ENCODE peak calls at places on chromosomes 5 and 9, in four cellular contexts. I is K562, M is IMR-90, X is GM12878. O is an unnamed sample.
A peak's percentile ranks its signal among the peaks of the same experiment; 100 is the strongest.

GRCh38 chr5:5387789-5388188 is 34.7 kb upstream of the ICE1 start:
- DNase-seq in I (no peak), X (no peak), M (no peak), O (no peak)

GRCh38 chr5:119840175-119840574 is 210.8 kb downstream of the FAM170A start:
- DNase-seq in I (no peak), M (no peak), X (no peak), O (no peak)

GRCh38 chr5:95615164-95615467 is 4.8 kb upstream of the GPR150 start:
- DNase-seq in X (peak; percentile 49), M (no peak), I (no peak), O (no peak)

GRCh38 chr9:117783828-117784227 is 79.6 kb downstream of the TLR4 start:
- DNase-seq in I (no peak), M (no peak), X (peak; percentile 67), O (no peak)

GRCh38 chr5:137022043-137022442 is 477.1 kb downstream of the SPOCK1 start:
- DNase-seq in M (no peak), I (no peak), X (no peak), O (no peak)

GRCh38 chr5:132947661-132948060 is 15.8 kb downstream of the AFF4 start:
- DNase-seq in M (peak; percentile 67), I (no peak), X (no peak), O (peak; percentile 91)

GRCh38 chr9:28365020-28365640 is 791.8 kb upstream of the C9orf72 start:
- DNase-seq in I (no peak), M (no peak), X (no peak), O (no peak)

GRCh38 chr5:56142620-56143431 is 90.3 kb downstream of the ANKRD55 start:
- DNase-seq in M (no peak), X (peak; percentile 95), I (no peak), O (no peak)

GRCh38 chr9:135454737-135455136 is 24.8 kb upstream of the PPP1R26 start:
- DNase-seq in X (no peak), I (no peak), M (no peak), O (no peak)

GRCh38 chr9:38160613-38161215 is 91.7 kb upstream of the SHB start:
- DNase-seq in X (no peak), M (peak; percentile 51), I (peak; percentile 79), O (peak; percentile 49)

DNA sequence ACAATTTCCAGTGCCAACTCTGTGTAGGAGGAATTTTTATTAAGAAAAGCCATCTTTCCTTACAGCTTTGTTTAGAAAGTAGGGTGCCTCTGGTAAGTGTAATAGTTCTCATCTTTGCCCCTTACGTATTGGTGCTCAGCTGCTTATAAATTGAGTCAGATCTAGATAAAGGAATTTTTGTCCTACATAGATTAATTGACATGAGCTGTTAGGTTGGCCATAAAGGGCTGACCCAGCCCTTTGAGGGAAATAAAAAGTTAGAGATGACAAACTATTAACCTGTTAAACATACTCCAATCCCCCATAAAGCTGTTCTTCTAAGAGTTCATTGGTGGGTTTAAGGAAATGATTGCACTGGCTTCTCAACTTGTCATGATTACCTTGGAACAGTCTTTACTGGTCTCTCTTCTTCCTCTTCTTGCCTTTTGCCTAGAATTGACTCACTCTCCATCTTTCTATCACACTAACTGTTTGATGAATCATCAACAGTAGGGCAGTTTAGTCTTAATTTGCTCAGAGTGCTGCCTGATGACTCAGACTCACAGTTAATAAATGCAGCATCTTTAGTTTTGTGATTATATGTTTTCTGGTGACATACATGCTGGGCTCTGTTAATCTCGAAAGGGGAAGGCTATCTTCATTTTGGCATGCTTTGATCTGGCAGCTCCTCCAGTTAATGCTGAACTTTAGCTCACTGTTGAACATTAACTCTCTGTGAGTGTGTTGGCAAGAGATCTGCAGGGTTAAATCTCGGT is 51.7 kb downstream of the ARHGAP26 start:
- DNase-seq in M (peak; percentile 93), X (no peak), I (no peak), O (peak; percentile 77)
- TF ChIP-seq FOS in M (peak; percentile 99), X (no peak), I (no peak), O (peak; percentile 99)

GRCh38 chr5:96933764-96934163 is 2.1 kb upstream of the LNPEP start:
- DNase-seq in I (no peak), M (no peak), X (no peak), O (no peak)

GRCh38 chr5:96930589-96930988 is 5.3 kb upstream of the LNPEP start:
- DNase-seq in I (no peak), M (no peak), X (no peak), O (no peak)

GRCh38 chr5:96932026-96932425 is 3.9 kb upstream of the LNPEP start:
- DNase-seq in X (no peak), M (no peak), I (no peak), O (no peak)

GRCh38 chr5:96930058-96930457 is 5.8 kb upstream of the LNPEP start:
- DNase-seq in I (peak; percentile 46), M (no peak), X (no peak), O (no peak)

DNA sequence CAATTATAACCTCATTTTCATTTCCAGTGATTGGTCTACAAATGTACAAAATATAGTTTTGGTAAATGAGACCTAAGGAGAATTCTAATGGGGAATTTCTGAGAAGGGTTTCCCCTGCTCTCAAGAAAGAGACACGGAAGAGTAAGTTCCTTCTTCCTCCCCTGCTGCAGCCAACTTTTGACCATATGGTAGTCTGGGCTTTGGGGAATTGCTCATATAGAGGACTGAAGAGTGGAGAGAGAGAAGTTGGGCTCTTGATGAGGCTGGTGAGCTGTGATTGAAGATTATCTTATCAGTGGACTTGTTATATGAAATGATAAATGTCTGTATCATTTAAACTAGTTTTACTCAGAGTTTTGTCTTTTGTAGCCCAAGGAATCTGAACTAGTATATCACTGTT is 4.3 kb upstream of the LNPEP start:
- DNase-seq in M (no peak), I (no peak), X (no peak), O (no peak)
- H3K4me3 ChIP-seq in M (no peak overlapping the region), I (no peak overlapping the region), X (peak overlapping the region; percentile 73), O (no peak overlapping the region)

DNA sequence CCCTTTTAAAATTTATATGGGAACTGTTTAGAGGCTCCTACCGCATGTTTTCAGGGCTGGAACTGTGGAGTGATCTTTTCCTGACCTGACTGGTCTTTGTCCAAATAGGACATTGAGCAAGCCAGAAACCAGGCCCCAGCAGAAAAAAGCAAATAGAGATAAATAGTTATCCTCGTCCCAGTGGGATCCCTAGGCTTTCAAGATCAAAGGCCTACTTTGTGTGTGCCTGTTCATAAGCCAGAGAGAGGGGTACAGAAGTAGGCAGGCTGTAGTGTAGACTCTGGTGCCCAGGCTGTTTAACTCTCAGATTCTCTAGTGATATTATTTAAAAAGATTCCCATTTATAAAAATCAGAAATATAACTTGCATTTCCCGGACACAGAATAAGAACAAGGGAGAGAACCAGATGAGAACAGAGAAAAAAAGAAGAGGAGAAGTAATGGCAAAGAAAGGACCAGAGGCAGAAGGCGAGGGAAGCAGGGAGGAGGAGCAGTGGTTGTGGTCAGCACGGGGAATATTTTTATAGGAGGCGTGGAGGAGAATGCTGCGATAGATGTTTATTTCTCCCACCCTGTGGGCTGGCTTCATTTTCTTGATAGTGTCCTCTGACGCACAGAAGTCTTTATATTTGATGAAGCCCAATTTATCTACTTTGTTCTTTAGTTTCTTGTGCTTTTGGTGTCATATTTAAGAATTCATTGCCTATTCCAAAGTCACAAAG is 101.2 kb downstream of the AOPEP start:
- DNase-seq in X (no peak), M (peak; percentile 52), I (no peak), O (no peak)
- H3K9ac ChIP-seq in X (no peak overlapping the region), M (peak overlapping the region; percentile 35), I (no peak overlapping the region), O (no peak overlapping the region)

GRCh38 chr5:17218353-17219005 is 1.0 kb downstream of the BASP1 start:
- DNase-seq in M (peak; percentile 67), I (no peak), X (no peak), O (peak; percentile 56)

GRCh38 chr5:17219431-17219830 is 2.0 kb downstream of the BASP1 start:
- DNase-seq in I (no peak), X (no peak), M (no peak), O (no peak)

GRCh38 chr5:17217421-17218352 is at the start of gene BASP1:
- DNase-seq in X (no peak), M (peak; percentile 75), I (no peak), O (peak; percentile 67)

GRCh38 chr5:17216974-17217325 is 481 bp upstream of the BASP1 start:
- DNase-seq in X (no peak), I (no peak), M (peak; percentile 51), O (no peak)

DNA sequence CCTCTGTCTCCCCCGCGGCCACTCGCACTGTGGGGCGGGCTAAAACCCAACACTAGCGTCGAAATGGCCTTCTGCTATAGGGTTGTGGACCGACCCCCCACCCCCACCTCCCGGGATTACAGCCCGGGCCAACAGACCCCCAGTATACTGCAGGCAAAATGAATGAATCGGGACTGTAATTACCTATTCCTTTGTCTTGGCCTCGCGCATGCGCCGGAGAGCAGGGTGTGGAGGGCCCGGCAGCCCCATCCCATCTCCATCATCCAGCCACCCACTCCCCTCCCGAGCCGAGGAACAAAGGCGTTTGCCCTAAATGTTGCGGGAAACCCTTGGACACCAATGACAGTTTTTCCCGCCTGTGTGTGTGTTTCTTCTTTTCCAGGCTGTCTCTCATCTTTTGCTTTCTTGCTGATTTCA is 1.6 kb downstream of the BASP1 start:
- DNase-seq in I (no peak), M (no peak), X (no peak), O (peak; percentile 61)
- TF ChIP-seq FOS in I (no peak), M (no peak), X (no peak), O (no peak)

GRCh38 chr5:122313001-122313402 is 965 bp downstream of the SNCAIP start:
- DNase-seq in I (no peak), M (peak; percentile 54), X (no peak), O (peak; percentile 90)
- H3K4me3 ChIP-seq in I (no peak overlapping the region), M (peak overlapping the region; percentile 54), X (no peak overlapping the region), O (peak overlapping the region; percentile 89)

DNA sequence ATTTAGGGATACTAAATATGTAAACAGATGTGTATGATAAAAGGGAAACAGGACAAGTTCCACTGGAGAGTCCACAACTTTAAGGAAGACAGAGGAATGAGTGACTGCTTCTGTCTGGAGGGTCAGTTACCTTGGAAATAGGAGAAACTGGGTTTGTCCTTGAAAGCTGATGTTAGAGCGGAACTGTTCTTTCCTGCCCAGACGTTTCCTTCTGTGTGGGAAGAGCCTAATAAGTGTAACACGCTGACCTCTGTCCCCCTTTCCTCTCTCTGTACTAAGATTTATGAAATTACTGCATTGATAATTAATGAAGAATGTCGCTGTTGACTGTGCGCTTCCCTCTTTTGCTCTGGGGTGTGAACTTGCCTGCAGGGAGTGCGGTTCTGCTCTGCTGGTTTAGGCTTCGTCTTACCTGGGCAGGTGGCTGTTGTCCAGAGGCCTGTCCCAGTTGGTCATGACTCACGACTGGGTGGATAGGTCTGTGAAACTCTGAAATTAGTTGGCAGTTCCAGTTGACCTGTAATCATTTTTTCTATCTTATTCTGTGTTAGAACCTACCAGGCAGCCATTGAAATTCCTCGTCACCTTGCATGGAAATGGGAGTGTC is 126.8 kb downstream of the MTRR start:
- DNase-seq in I (no peak), X (no peak), M (no peak), O (no peak)
- H3K9ac ChIP-seq in I (no peak overlapping the region), X (no peak overlapping the region), M (no peak overlapping the region), O (no peak overlapping the region)